ENCODE peak calls at places on chromosome 17, in four cellular contexts. One of them, this sample, is unnamed.

GRCh38 chr17:40373324-40373723 is 8.8 kb upstream of the GJD3 start:
- DNase-seq in body of pancreas: no peak
- DNase-seq in ureter: no peak
- DNase-seq in stimulated activated CD4-positive, alpha-beta T cell treated with anti-CD3 and anti-CD28 coated beads, Interleukin-1b, Interleukin-23, amount 100 ng/mL, for 24 hours: no peak
- DNase-seq in this sample: no peak

GRCh38 chr17:5283531-5284315 is 1.6 kb downstream of the RABEP1 start:
- DNase-seq in body of pancreas: no peak
- DNase-seq in ureter: no peak
- DNase-seq in stimulated activated CD4-positive, alpha-beta T cell treated with anti-CD3 and anti-CD28 coated beads, Interleukin-1b, Interleukin-23, amount 100 ng/mL, for 24 hours: no peak
- DNase-seq in this sample: no peak

GRCh38 chr17:17712268-17712924 is 31.1 kb downstream of the RAI1 start:
- DNase-seq in body of pancreas: no peak
- DNase-seq in ureter: no peak
- DNase-seq in stimulated activated CD4-positive, alpha-beta T cell treated with anti-CD3 and anti-CD28 coated beads, Interleukin-1b, Interleukin-23, amount 100 ng/mL, for 24 hours: no peak
- DNase-seq in this sample: no peak

GRCh38 chr17:76081295-76082210 is 2.6 kb downstream of the ZACN start:
- DNase-seq in body of pancreas: no peak
- DNase-seq in ureter: no peak
- DNase-seq in stimulated activated CD4-positive, alpha-beta T cell treated with anti-CD3 and anti-CD28 coated beads, Interleukin-1b, Interleukin-23, amount 100 ng/mL, for 24 hours: no peak
- DNase-seq in this sample: no peak

GRCh38 chr17:1486802-1487695 is 5.4 kb downstream of the MYO1C start:
- DNase-seq in body of pancreas: peak
- DNase-seq in ureter: peak
- DNase-seq in stimulated activated CD4-positive, alpha-beta T cell treated with anti-CD3 and anti-CD28 coated beads, Interleukin-1b, Interleukin-23, amount 100 ng/mL, for 24 hours: peak
- DNase-seq in this sample: peak

GRCh38 chr17:77315551-77316190 is 174.9 kb downstream of the SEC14L1 start:
- DNase-seq in body of pancreas: peak
- DNase-seq in ureter: no peak
- DNase-seq in stimulated activated CD4-positive, alpha-beta T cell treated with anti-CD3 and anti-CD28 coated beads, Interleukin-1b, Interleukin-23, amount 100 ng/mL, for 24 hours: no peak
- DNase-seq in this sample: no peak

GRCh38 chr17:3917391-3917931 is 1.2 kb upstream of the P2RX1 start:
- DNase-seq in body of pancreas: peak
- DNase-seq in ureter: no peak
- DNase-seq in stimulated activated CD4-positive, alpha-beta T cell treated with anti-CD3 and anti-CD28 coated beads, Interleukin-1b, Interleukin-23, amount 100 ng/mL, for 24 hours: no peak
- DNase-seq in this sample: no peak

GRCh38 chr17:66677201-66677981 is 157.5 kb upstream of the CACNG5 start:
- DNase-seq in body of pancreas: no peak
- DNase-seq in ureter: no peak
- DNase-seq in stimulated activated CD4-positive, alpha-beta T cell treated with anti-CD3 and anti-CD28 coated beads, Interleukin-1b, Interleukin-23, amount 100 ng/mL, for 24 hours: no peak
- DNase-seq in this sample: no peak

GRCh38 chr17:48351916-48352332 is 78.1 kb downstream of the SKAP1 start:
- DNase-seq in body of pancreas: no peak
- DNase-seq in ureter: no peak
- DNase-seq in stimulated activated CD4-positive, alpha-beta T cell treated with anti-CD3 and anti-CD28 coated beads, Interleukin-1b, Interleukin-23, amount 100 ng/mL, for 24 hours: no peak
- DNase-seq in this sample: peak

GRCh38 chr17:69047368-69048263 is 13.1 kb downstream of the ABCA9 start:
- DNase-seq in body of pancreas: peak
- DNase-seq in ureter: peak
- DNase-seq in stimulated activated CD4-positive, alpha-beta T cell treated with anti-CD3 and anti-CD28 coated beads, Interleukin-1b, Interleukin-23, amount 100 ng/mL, for 24 hours: no peak
- DNase-seq in this sample: no peak

GRCh38 chr17:78357177-78357586 is 2.7 kb downstream of the SOCS3 start:
- DNase-seq in body of pancreas: peak
- DNase-seq in ureter: no peak
- DNase-seq in stimulated activated CD4-positive, alpha-beta T cell treated with anti-CD3 and anti-CD28 coated beads, Interleukin-1b, Interleukin-23, amount 100 ng/mL, for 24 hours: no peak
- DNase-seq in this sample: no peak

GRCh38 chr17:15092762-15093161 is 172.4 kb downstream of the PMP22 start:
- DNase-seq in body of pancreas: no peak
- DNase-seq in ureter: no peak
- DNase-seq in stimulated activated CD4-positive, alpha-beta T cell treated with anti-CD3 and anti-CD28 coated beads, Interleukin-1b, Interleukin-23, amount 100 ng/mL, for 24 hours: no peak
- DNase-seq in this sample: no peak

GRCh38 chr17:2792541-2793169 is 3.6 kb upstream of the RAP1GAP2 start:
- DNase-seq in body of pancreas: no peak
- DNase-seq in ureter: no peak
- DNase-seq in stimulated activated CD4-positive, alpha-beta T cell treated with anti-CD3 and anti-CD28 coated beads, Interleukin-1b, Interleukin-23, amount 100 ng/mL, for 24 hours: no peak
- DNase-seq in this sample: no peak

GRCh38 chr17:12624221-12624620 is 41.5 kb upstream of the MYOCD start:
- DNase-seq in body of pancreas: no peak
- DNase-seq in ureter: no peak
- DNase-seq in stimulated activated CD4-positive, alpha-beta T cell treated with anti-CD3 and anti-CD28 coated beads, Interleukin-1b, Interleukin-23, amount 100 ng/mL, for 24 hours: no peak
- DNase-seq in this sample: no peak

GRCh38 chr17:81189670-81190530 is 23.9 kb upstream of the AATK start:
- DNase-seq in body of pancreas: peak
- DNase-seq in ureter: no peak
- DNase-seq in stimulated activated CD4-positive, alpha-beta T cell treated with anti-CD3 and anti-CD28 coated beads, Interleukin-1b, Interleukin-23, amount 100 ng/mL, for 24 hours: no peak
- DNase-seq in this sample: peak

GRCh38 chr17:57902800-57903759 is 52.1 kb downstream of the CUEDC1 start:
- DNase-seq in body of pancreas: peak
- DNase-seq in ureter: peak
- DNase-seq in stimulated activated CD4-positive, alpha-beta T cell treated with anti-CD3 and anti-CD28 coated beads, Interleukin-1b, Interleukin-23, amount 100 ng/mL, for 24 hours: no peak
- DNase-seq in this sample: no peak

GRCh38 chr17:81125573-81126081 is 39.7 kb upstream of the PVALEF start:
- DNase-seq in body of pancreas: no peak
- DNase-seq in ureter: no peak
- DNase-seq in stimulated activated CD4-positive, alpha-beta T cell treated with anti-CD3 and anti-CD28 coated beads, Interleukin-1b, Interleukin-23, amount 100 ng/mL, for 24 hours: no peak
- DNase-seq in this sample: no peak

GRCh38 chr17:42347198-42347597 is 41.0 kb downstream of the STAT3 start:
- DNase-seq in body of pancreas: peak
- DNase-seq in ureter: peak
- DNase-seq in stimulated activated CD4-positive, alpha-beta T cell treated with anti-CD3 and anti-CD28 coated beads, Interleukin-1b, Interleukin-23, amount 100 ng/mL, for 24 hours: no peak
- DNase-seq in this sample: peak

GRCh38 chr17:48610282-48611211 is at the start of gene HOXB7:
- DNase-seq in body of pancreas: no peak
- DNase-seq in ureter: peak
- DNase-seq in stimulated activated CD4-positive, alpha-beta T cell treated with anti-CD3 and anti-CD28 coated beads, Interleukin-1b, Interleukin-23, amount 100 ng/mL, for 24 hours: peak
- DNase-seq in this sample: peak

GRCh38 chr17:29352146-29352545 is 38.0 kb upstream of the TAOK1 start:
- DNase-seq in body of pancreas: no peak
- DNase-seq in ureter: no peak
- DNase-seq in stimulated activated CD4-positive, alpha-beta T cell treated with anti-CD3 and anti-CD28 coated beads, Interleukin-1b, Interleukin-23, amount 100 ng/mL, for 24 hours: no peak
- DNase-seq in this sample: no peak

GRCh38 chr17:18203308-18203707 is 19.7 kb downstream of the ALKBH5 start:
- DNase-seq in body of pancreas: no peak
- DNase-seq in ureter: no peak
- DNase-seq in stimulated activated CD4-positive, alpha-beta T cell treated with anti-CD3 and anti-CD28 coated beads, Interleukin-1b, Interleukin-23, amount 100 ng/mL, for 24 hours: no peak
- DNase-seq in this sample: no peak

GRCh38 chr17:58245428-58246103 is 7.2 kb downstream of the LPO start:
- DNase-seq in body of pancreas: no peak
- DNase-seq in ureter: no peak
- DNase-seq in stimulated activated CD4-positive, alpha-beta T cell treated with anti-CD3 and anti-CD28 coated beads, Interleukin-1b, Interleukin-23, amount 100 ng/mL, for 24 hours: no peak
- DNase-seq in this sample: no peak

GRCh38 chr17:19630035-19630434 is 18.5 kb upstream of the ALDH3A2 start:
- DNase-seq in body of pancreas: no peak
- DNase-seq in ureter: no peak
- DNase-seq in stimulated activated CD4-positive, alpha-beta T cell treated with anti-CD3 and anti-CD28 coated beads, Interleukin-1b, Interleukin-23, amount 100 ng/mL, for 24 hours: no peak
- DNase-seq in this sample: no peak

GRCh38 chr17:76145231-76146052 is 4.4 kb upstream of the FOXJ1 start:
- DNase-seq in body of pancreas: no peak
- DNase-seq in ureter: no peak
- DNase-seq in stimulated activated CD4-positive, alpha-beta T cell treated with anti-CD3 and anti-CD28 coated beads, Interleukin-1b, Interleukin-23, amount 100 ng/mL, for 24 hours: no peak
- DNase-seq in this sample: no peak

GRCh38 chr17:79915850-79916430 is 76.7 kb upstream of the CBX4 start:
- DNase-seq in body of pancreas: peak
- DNase-seq in ureter: peak
- DNase-seq in stimulated activated CD4-positive, alpha-beta T cell treated with anti-CD3 and anti-CD28 coated beads, Interleukin-1b, Interleukin-23, amount 100 ng/mL, for 24 hours: no peak
- DNase-seq in this sample: peak

GRCh38 chr17:79466562-79467350 is 144.1 kb downstream of the RBFOX3 start:
- DNase-seq in body of pancreas: no peak
- DNase-seq in ureter: no peak
- DNase-seq in stimulated activated CD4-positive, alpha-beta T cell treated with anti-CD3 and anti-CD28 coated beads, Interleukin-1b, Interleukin-23, amount 100 ng/mL, for 24 hours: no peak
- DNase-seq in this sample: no peak

GRCh38 chr17:77363821-77364361 is 223.1 kb downstream of the SEC14L1 start:
- DNase-seq in body of pancreas: peak
- DNase-seq in ureter: peak
- DNase-seq in stimulated activated CD4-positive, alpha-beta T cell treated with anti-CD3 and anti-CD28 coated beads, Interleukin-1b, Interleukin-23, amount 100 ng/mL, for 24 hours: no peak
- DNase-seq in this sample: peak

GRCh38 chr17:44266402-44267164 is 1.4 kb downstream of the SLC4A1 start:
- DNase-seq in body of pancreas: peak
- DNase-seq in ureter: no peak
- DNase-seq in stimulated activated CD4-positive, alpha-beta T cell treated with anti-CD3 and anti-CD28 coated beads, Interleukin-1b, Interleukin-23, amount 100 ng/mL, for 24 hours: no peak
- DNase-seq in this sample: peak

GRCh38 chr17:44623070-44623725 is 33.1 kb upstream of the MEIOC start:
- DNase-seq in body of pancreas: no peak
- DNase-seq in ureter: no peak
- DNase-seq in stimulated activated CD4-positive, alpha-beta T cell treated with anti-CD3 and anti-CD28 coated beads, Interleukin-1b, Interleukin-23, amount 100 ng/mL, for 24 hours: no peak
- DNase-seq in this sample: no peak

GRCh38 chr17:21072623-21073278 is 29.9 kb upstream of the USP22 start:
- DNase-seq in body of pancreas: no peak
- DNase-seq in ureter: no peak
- DNase-seq in stimulated activated CD4-positive, alpha-beta T cell treated with anti-CD3 and anti-CD28 coated beads, Interleukin-1b, Interleukin-23, amount 100 ng/mL, for 24 hours: no peak
- DNase-seq in this sample: peak

GRCh38 chr17:623121-623520 is 91.5 kb downstream of the VPS53 start:
- DNase-seq in body of pancreas: no peak
- DNase-seq in ureter: no peak
- DNase-seq in stimulated activated CD4-positive, alpha-beta T cell treated with anti-CD3 and anti-CD28 coated beads, Interleukin-1b, Interleukin-23, amount 100 ng/mL, for 24 hours: no peak
- DNase-seq in this sample: no peak

GRCh38 chr17:75994802-75995350 is 5.8 kb upstream of the CDK3 start:
- DNase-seq in body of pancreas: no peak
- DNase-seq in ureter: no peak
- DNase-seq in stimulated activated CD4-positive, alpha-beta T cell treated with anti-CD3 and anti-CD28 coated beads, Interleukin-1b, Interleukin-23, amount 100 ng/mL, for 24 hours: no peak
- DNase-seq in this sample: no peak

GRCh38 chr17:4204676-4205075 is 59.1 kb downstream of the ANKFY1 start:
- DNase-seq in body of pancreas: peak
- DNase-seq in ureter: peak
- DNase-seq in stimulated activated CD4-positive, alpha-beta T cell treated with anti-CD3 and anti-CD28 coated beads, Interleukin-1b, Interleukin-23, amount 100 ng/mL, for 24 hours: no peak
- DNase-seq in this sample: no peak

GRCh38 chr17:56441331-56441730 is 152.2 kb upstream of the NOG start:
- DNase-seq in body of pancreas: peak
- DNase-seq in ureter: no peak
- DNase-seq in stimulated activated CD4-positive, alpha-beta T cell treated with anti-CD3 and anti-CD28 coated beads, Interleukin-1b, Interleukin-23, amount 100 ng/mL, for 24 hours: no peak
- DNase-seq in this sample: no peak

GRCh38 chr17:69339937-69340336 is 13.0 kb upstream of the ABCA5 start:
- DNase-seq in body of pancreas: no peak
- DNase-seq in ureter: no peak
- DNase-seq in stimulated activated CD4-positive, alpha-beta T cell treated with anti-CD3 and anti-CD28 coated beads, Interleukin-1b, Interleukin-23, amount 100 ng/mL, for 24 hours: no peak
- DNase-seq in this sample: no peak

This sample was measured in cerebellar cortex.